ENCODE peak calls at places on chromosomes 6 and 20, in ten cellular contexts. One of them, this sample, is unnamed. For H3K9me3, the result is how much of the 10 kb centered on the place peaks cover.

GRCh38 chr6:144264270-144265060 is 20.7 kb upstream of the UTRN start:
- DNase-seq in ovary: peak
- DNase-seq in neural progenitor cell: peak
- DNase-seq in SJSA1: peak
- DNase-seq in hepatocyte: peak
- DNase-seq in heart right ventricle: no peak
- DNase-seq in body of pancreas: peak
- DNase-seq in CD4-positive, CD25-positive, alpha-beta regulatory T cell: no peak
- DNase-seq in neuronal stem cell: no peak
- DNase-seq in adrenal gland: peak
- DNase-seq in this sample: no peak

GRCh38 chr20:36575066-36575743 is 1.8 kb downstream of the TGIF2 start:
- DNase-seq in ovary: peak
- DNase-seq in neural progenitor cell: peak
- DNase-seq in SJSA1: peak
- DNase-seq in hepatocyte: peak
- DNase-seq in heart right ventricle: peak
- DNase-seq in body of pancreas: peak
- DNase-seq in CD4-positive, CD25-positive, alpha-beta regulatory T cell: no peak
- DNase-seq in neuronal stem cell: no peak
- DNase-seq in adrenal gland: peak
- DNase-seq in this sample: no peak

GRCh38 chr6:37212268-37212667 is 42.3 kb downstream of the PIM1 start:
- DNase-seq in ovary: no peak
- DNase-seq in neural progenitor cell: no peak
- DNase-seq in SJSA1: no peak
- DNase-seq in hepatocyte: no peak
- DNase-seq in heart right ventricle: no peak
- DNase-seq in body of pancreas: no peak
- DNase-seq in CD4-positive, CD25-positive, alpha-beta regulatory T cell: no peak
- DNase-seq in neuronal stem cell: no peak
- DNase-seq in adrenal gland: no peak
- DNase-seq in this sample: no peak

GRCh38 chr20:36467076-36467999 is 74.0 kb upstream of the MYL9 start:
- DNase-seq in ovary: peak
- DNase-seq in neural progenitor cell: no peak
- DNase-seq in SJSA1: no peak
- DNase-seq in hepatocyte: peak
- DNase-seq in heart right ventricle: peak
- DNase-seq in body of pancreas: peak
- DNase-seq in CD4-positive, CD25-positive, alpha-beta regulatory T cell: peak
- DNase-seq in neuronal stem cell: no peak
- DNase-seq in adrenal gland: peak
- DNase-seq in this sample: peak

GRCh38 chr6:52720301-52720700 is 43.0 kb downstream of the GSTA2 start:
- DNase-seq in ovary: no peak
- DNase-seq in neural progenitor cell: no peak
- DNase-seq in SJSA1: no peak
- DNase-seq in hepatocyte: no peak
- DNase-seq in heart right ventricle: no peak
- DNase-seq in body of pancreas: no peak
- DNase-seq in CD4-positive, CD25-positive, alpha-beta regulatory T cell: no peak
- DNase-seq in neuronal stem cell: no peak
- DNase-seq in adrenal gland: no peak
- DNase-seq in this sample: no peak

GRCh38 chr6:149716584-149716983 is 1.3 kb downstream of the LATS1 start:
- DNase-seq in ovary: no peak
- DNase-seq in neural progenitor cell: peak
- DNase-seq in SJSA1: no peak
- DNase-seq in hepatocyte: no peak
- DNase-seq in heart right ventricle: no peak
- DNase-seq in body of pancreas: no peak
- DNase-seq in CD4-positive, CD25-positive, alpha-beta regulatory T cell: no peak
- DNase-seq in neuronal stem cell: no peak
- DNase-seq in adrenal gland: no peak
- DNase-seq in this sample: no peak

GRCh38 chr6:150575840-150576239 is 23.8 kb upstream of the PLEKHG1 start:
- DNase-seq in ovary: no peak
- DNase-seq in neural progenitor cell: no peak
- DNase-seq in SJSA1: no peak
- DNase-seq in hepatocyte: no peak
- DNase-seq in heart right ventricle: no peak
- DNase-seq in body of pancreas: no peak
- DNase-seq in CD4-positive, CD25-positive, alpha-beta regulatory T cell: no peak
- DNase-seq in neuronal stem cell: no peak
- DNase-seq in adrenal gland: no peak
- DNase-seq in this sample: no peak

GRCh38 chr20:50528129-50528528 is 17.9 kb downstream of the PTPN1 start:
- DNase-seq in ovary: no peak
- DNase-seq in neural progenitor cell: no peak
- DNase-seq in SJSA1: no peak
- DNase-seq in hepatocyte: no peak
- DNase-seq in heart right ventricle: no peak
- DNase-seq in body of pancreas: no peak
- DNase-seq in CD4-positive, CD25-positive, alpha-beta regulatory T cell: no peak
- DNase-seq in neuronal stem cell: no peak
- DNase-seq in adrenal gland: no peak
- DNase-seq in this sample: no peak

GRCh38 chr20:33437141-33437911 is 6.2 kb downstream of the SNTA1 start:
- DNase-seq in ovary: peak
- DNase-seq in neural progenitor cell: no peak
- DNase-seq in SJSA1: no peak
- DNase-seq in hepatocyte: peak
- DNase-seq in heart right ventricle: peak
- DNase-seq in body of pancreas: peak
- DNase-seq in CD4-positive, CD25-positive, alpha-beta regulatory T cell: no peak
- DNase-seq in neuronal stem cell: no peak
- DNase-seq in adrenal gland: no peak
- DNase-seq in this sample: no peak

GRCh38 chr6:37021356-37022129 is 16.1 kb downstream of the FGD2 start:
- DNase-seq in ovary: no peak
- DNase-seq in neural progenitor cell: peak
- DNase-seq in SJSA1: no peak
- DNase-seq in hepatocyte: peak
- DNase-seq in heart right ventricle: no peak
- DNase-seq in body of pancreas: no peak
- DNase-seq in CD4-positive, CD25-positive, alpha-beta regulatory T cell: peak
- DNase-seq in neuronal stem cell: no peak
- DNase-seq in adrenal gland: peak
- DNase-seq in this sample: peak

GRCh38 chr6:155528982-155529453 is 73.4 kb upstream of the NOX3 start:
- DNase-seq in ovary: no peak
- DNase-seq in neural progenitor cell: no peak
- DNase-seq in SJSA1: no peak
- DNase-seq in hepatocyte: peak
- DNase-seq in heart right ventricle: no peak
- DNase-seq in body of pancreas: no peak
- DNase-seq in CD4-positive, CD25-positive, alpha-beta regulatory T cell: no peak
- DNase-seq in neuronal stem cell: no peak
- DNase-seq in adrenal gland: peak
- DNase-seq in this sample: no peak

GRCh38 chr6:9520417-9521151 is 894.3 kb downstream of the TFAP2A start:
- DNase-seq in ovary: no peak
- DNase-seq in neural progenitor cell: no peak
- DNase-seq in SJSA1: peak
- DNase-seq in hepatocyte: no peak
- DNase-seq in heart right ventricle: no peak
- DNase-seq in body of pancreas: no peak
- DNase-seq in CD4-positive, CD25-positive, alpha-beta regulatory T cell: no peak
- DNase-seq in neuronal stem cell: no peak
- DNase-seq in adrenal gland: no peak
- DNase-seq in this sample: no peak

GRCh38 chr6:88171312-88171711 is 5.2 kb upstream of the CNR1 start:
- DNase-seq in ovary: no peak
- DNase-seq in neural progenitor cell: no peak
- DNase-seq in SJSA1: no peak
- DNase-seq in hepatocyte: no peak
- DNase-seq in heart right ventricle: no peak
- DNase-seq in body of pancreas: no peak
- DNase-seq in CD4-positive, CD25-positive, alpha-beta regulatory T cell: no peak
- DNase-seq in neuronal stem cell: no peak
- DNase-seq in adrenal gland: no peak
- DNase-seq in this sample: no peak

GRCh38 chr20:34108616-34109174 is 3.3 kb downstream of the EIF2S2 start:
- DNase-seq in ovary: no peak
- DNase-seq in neural progenitor cell: no peak
- DNase-seq in SJSA1: no peak
- DNase-seq in hepatocyte: no peak
- DNase-seq in heart right ventricle: no peak
- DNase-seq in body of pancreas: no peak
- DNase-seq in CD4-positive, CD25-positive, alpha-beta regulatory T cell: no peak
- DNase-seq in neuronal stem cell: no peak
- DNase-seq in adrenal gland: no peak
- DNase-seq in this sample: no peak

GRCh38 chr6:37287519-37288157 is 29.7 kb upstream of the TMEM217 start:
- DNase-seq in ovary: no peak
- DNase-seq in neural progenitor cell: no peak
- DNase-seq in SJSA1: no peak
- DNase-seq in hepatocyte: no peak
- DNase-seq in heart right ventricle: no peak
- DNase-seq in body of pancreas: no peak
- DNase-seq in CD4-positive, CD25-positive, alpha-beta regulatory T cell: no peak
- DNase-seq in neuronal stem cell: no peak
- DNase-seq in adrenal gland: no peak
- DNase-seq in this sample: no peak

GRCh38 chr6:31878222-31878621 is 575 bp downstream of the SLC44A4 start:
- DNase-seq in ovary: no peak
- DNase-seq in neural progenitor cell: no peak
- DNase-seq in SJSA1: peak
- DNase-seq in hepatocyte: no peak
- DNase-seq in heart right ventricle: no peak
- DNase-seq in body of pancreas: no peak
- DNase-seq in CD4-positive, CD25-positive, alpha-beta regulatory T cell: no peak
- DNase-seq in neuronal stem cell: no peak
- DNase-seq in adrenal gland: no peak
- DNase-seq in this sample: no peak

GRCh38 chr20:11686900-11687543 is 230.7 kb upstream of the BTBD3 start:
- DNase-seq in ovary: peak
- DNase-seq in neural progenitor cell: peak
- DNase-seq in SJSA1: no peak
- DNase-seq in hepatocyte: peak
- DNase-seq in heart right ventricle: peak
- DNase-seq in body of pancreas: peak
- DNase-seq in CD4-positive, CD25-positive, alpha-beta regulatory T cell: no peak
- DNase-seq in neuronal stem cell: peak
- DNase-seq in adrenal gland: peak
- DNase-seq in this sample: no peak

GRCh38 chr20:48191200-48191599 is 405.9 kb upstream of the SULF2 start:
- DNase-seq in ovary: peak
- DNase-seq in neural progenitor cell: no peak
- DNase-seq in SJSA1: no peak
- DNase-seq in hepatocyte: peak
- DNase-seq in heart right ventricle: no peak
- DNase-seq in body of pancreas: no peak
- DNase-seq in CD4-positive, CD25-positive, alpha-beta regulatory T cell: no peak
- DNase-seq in neuronal stem cell: no peak
- DNase-seq in adrenal gland: no peak
- DNase-seq in this sample: no peak
- H3K27ac ChIP-seq in ovary: no peak
- H3K27ac ChIP-seq in neural progenitor cell: no peak
- H3K27ac ChIP-seq in SJSA1: no peak
- H3K27ac ChIP-seq in hepatocyte: peak
- H3K27ac ChIP-seq in heart right ventricle: no peak
- H3K27ac ChIP-seq in body of pancreas: no peak
- H3K27ac ChIP-seq in CD4-positive, CD25-positive, alpha-beta regulatory T cell: no peak
- H3K27ac ChIP-seq in neuronal stem cell: no peak
- H3K27ac ChIP-seq in adrenal gland: no peak
- H3K27ac ChIP-seq in this sample: peak

GRCh38 chr20:18233408-18233943 is 54.9 kb upstream of the ZNF133 start:
- DNase-seq in ovary: no peak
- DNase-seq in neural progenitor cell: no peak
- DNase-seq in SJSA1: no peak
- DNase-seq in hepatocyte: no peak
- DNase-seq in heart right ventricle: no peak
- DNase-seq in body of pancreas: no peak
- DNase-seq in CD4-positive, CD25-positive, alpha-beta regulatory T cell: no peak
- DNase-seq in neuronal stem cell: no peak
- DNase-seq in adrenal gland: no peak
- DNase-seq in this sample: no peak
- H3K9me3 ChIP-seq in ovary: under half
- H3K9me3 ChIP-seq in neural progenitor cell: under half
- H3K9me3 ChIP-seq in SJSA1: under half
- H3K9me3 ChIP-seq in hepatocyte: under half
- H3K9me3 ChIP-seq in heart right ventricle: under half
- H3K9me3 ChIP-seq in body of pancreas: under half
- H3K9me3 ChIP-seq in CD4-positive, CD25-positive, alpha-beta regulatory T cell: under half
- H3K9me3 ChIP-seq in neuronal stem cell: under half
- H3K9me3 ChIP-seq in adrenal gland: under half
- H3K9me3 ChIP-seq in this sample: under half

GRCh38 chr6:159729598-159729997 is 2.3 kb downstream of the WTAP start:
- DNase-seq in ovary: no peak
- DNase-seq in neural progenitor cell: peak
- DNase-seq in SJSA1: no peak
- DNase-seq in hepatocyte: peak
- DNase-seq in heart right ventricle: no peak
- DNase-seq in body of pancreas: no peak
- DNase-seq in CD4-positive, CD25-positive, alpha-beta regulatory T cell: no peak
- DNase-seq in neuronal stem cell: no peak
- DNase-seq in adrenal gland: no peak
- DNase-seq in this sample: no peak

GRCh38 chr6:159727717-159728440 is 573 bp downstream of the WTAP start:
- DNase-seq in ovary: no peak
- DNase-seq in neural progenitor cell: no peak
- DNase-seq in SJSA1: no peak
- DNase-seq in hepatocyte: peak
- DNase-seq in heart right ventricle: no peak
- DNase-seq in body of pancreas: no peak
- DNase-seq in CD4-positive, CD25-positive, alpha-beta regulatory T cell: no peak
- DNase-seq in neuronal stem cell: peak
- DNase-seq in adrenal gland: no peak
- DNase-seq in this sample: no peak

GRCh38 chr6:159728552-159728951 is 1.2 kb downstream of the WTAP start:
- DNase-seq in ovary: no peak
- DNase-seq in neural progenitor cell: no peak
- DNase-seq in SJSA1: no peak
- DNase-seq in hepatocyte: no peak
- DNase-seq in heart right ventricle: no peak
- DNase-seq in body of pancreas: no peak
- DNase-seq in CD4-positive, CD25-positive, alpha-beta regulatory T cell: no peak
- DNase-seq in neuronal stem cell: no peak
- DNase-seq in adrenal gland: no peak
- DNase-seq in this sample: no peak

GRCh38 chr6:159726918-159727716 is at the start of gene WTAP:
- DNase-seq in ovary: peak
- DNase-seq in neural progenitor cell: peak
- DNase-seq in SJSA1: peak
- DNase-seq in hepatocyte: peak
- DNase-seq in heart right ventricle: peak
- DNase-seq in body of pancreas: peak
- DNase-seq in CD4-positive, CD25-positive, alpha-beta regulatory T cell: peak
- DNase-seq in neuronal stem cell: peak
- DNase-seq in adrenal gland: peak
- DNase-seq in this sample: peak

GRCh38 chr6:159730277-159730676 is 3.0 kb downstream of the WTAP start:
- DNase-seq in ovary: no peak
- DNase-seq in neural progenitor cell: no peak
- DNase-seq in SJSA1: no peak
- DNase-seq in hepatocyte: no peak
- DNase-seq in heart right ventricle: no peak
- DNase-seq in body of pancreas: no peak
- DNase-seq in CD4-positive, CD25-positive, alpha-beta regulatory T cell: no peak
- DNase-seq in neuronal stem cell: no peak
- DNase-seq in adrenal gland: no peak
- DNase-seq in this sample: no peak
- H3K4me3 ChIP-seq in ovary: no peak
- H3K4me3 ChIP-seq in neural progenitor cell: peak
- H3K4me3 ChIP-seq in SJSA1: no peak
- H3K4me3 ChIP-seq in hepatocyte: peak
- H3K4me3 ChIP-seq in heart right ventricle: no peak
- H3K4me3 ChIP-seq in body of pancreas: no peak
- H3K4me3 ChIP-seq in CD4-positive, CD25-positive, alpha-beta regulatory T cell: peak
- H3K4me3 ChIP-seq in neuronal stem cell: no peak
- H3K4me3 ChIP-seq in adrenal gland: no peak
- H3K4me3 ChIP-seq in this sample: no peak

GRCh38 chr20:62899633-62900051 is 26.7 kb downstream of the DIDO1 start:
- DNase-seq in ovary: no peak
- DNase-seq in neural progenitor cell: peak
- DNase-seq in SJSA1: no peak
- DNase-seq in hepatocyte: peak
- DNase-seq in heart right ventricle: no peak
- DNase-seq in body of pancreas: peak
- DNase-seq in CD4-positive, CD25-positive, alpha-beta regulatory T cell: no peak
- DNase-seq in neuronal stem cell: no peak
- DNase-seq in adrenal gland: peak
- DNase-seq in this sample: peak
- H3K27ac ChIP-seq in ovary: no peak
- H3K27ac ChIP-seq in neural progenitor cell: no peak
- H3K27ac ChIP-seq in SJSA1: no peak
- H3K27ac ChIP-seq in hepatocyte: peak
- H3K27ac ChIP-seq in heart right ventricle: no peak
- H3K27ac ChIP-seq in body of pancreas: no peak
- H3K27ac ChIP-seq in CD4-positive, CD25-positive, alpha-beta regulatory T cell: no peak
- H3K27ac ChIP-seq in neuronal stem cell: no peak
- H3K27ac ChIP-seq in adrenal gland: no peak
- H3K27ac ChIP-seq in this sample: peak

This sample was measured in WERI-Rb-1.